ENCODE peak calls at places on chromosomes 4 and X, in five cellular contexts. One of them, this sample, is unnamed.

GRCh38 chr4:6957148-6957520 is 47.5 kb downstream of the TBC1D14 start:
- DNase-seq in transverse colon: no peak
- DNase-seq in choroid plexus epithelial cell: peak
- DNase-seq in brain microvascular endothelial cell: no peak
- DNase-seq in endodermal cell: no peak
- DNase-seq in this sample: no peak

GRCh38 chrX:123153846-123154335 is 30.2 kb upstream of the GRIA3 start:
- DNase-seq in choroid plexus epithelial cell: no peak
- DNase-seq in brain microvascular endothelial cell: no peak
- DNase-seq in transverse colon: no peak
- DNase-seq in endodermal cell: no peak
- DNase-seq in this sample: no peak

GRCh38 chr4:85039526-85039925 is 73.0 kb upstream of the WDFY3 start:
- DNase-seq in brain microvascular endothelial cell: peak
- DNase-seq in choroid plexus epithelial cell: peak
- DNase-seq in transverse colon: no peak
- DNase-seq in endodermal cell: no peak
- DNase-seq in this sample: no peak

GRCh38 chr4:159382875-159383568 is 280.1 kb downstream of the RAPGEF2 start:
- DNase-seq in brain microvascular endothelial cell: no peak
- DNase-seq in endodermal cell: peak
- DNase-seq in transverse colon: no peak
- DNase-seq in choroid plexus epithelial cell: no peak
- DNase-seq in this sample: no peak

GRCh38 chr4:108172780-108173598 is 4.3 kb upstream of the LEF1 start:
- DNase-seq in transverse colon: peak
- DNase-seq in choroid plexus epithelial cell: peak
- DNase-seq in endodermal cell: peak
- DNase-seq in brain microvascular endothelial cell: no peak
- DNase-seq in this sample: peak

GRCh38 chr4:113756005-113756410 is 5.5 kb downstream of the CAMK2D start:
- DNase-seq in endodermal cell: no peak
- DNase-seq in transverse colon: no peak
- DNase-seq in brain microvascular endothelial cell: peak
- DNase-seq in choroid plexus epithelial cell: peak
- DNase-seq in this sample: peak

GRCh38 chrX:13131511-13132137 is 87.2 kb upstream of the FAM9C start:
- DNase-seq in brain microvascular endothelial cell: no peak
- DNase-seq in choroid plexus epithelial cell: peak
- DNase-seq in transverse colon: no peak
- DNase-seq in endodermal cell: no peak
- DNase-seq in this sample: no peak

GRCh38 chr4:140861359-140862181 is 105.4 kb upstream of the TBC1D9 start:
- DNase-seq in brain microvascular endothelial cell: peak
- DNase-seq in endodermal cell: peak
- DNase-seq in choroid plexus epithelial cell: peak
- DNase-seq in transverse colon: peak
- DNase-seq in this sample: peak

GRCh38 chrX:10190367-10190766 is 33.6 kb downstream of the CLCN4 start:
- DNase-seq in brain microvascular endothelial cell: peak
- DNase-seq in choroid plexus epithelial cell: peak
- DNase-seq in transverse colon: peak
- DNase-seq in endodermal cell: no peak
- DNase-seq in this sample: peak

GRCh38 chr4:41174444-41174843 is 39.9 kb downstream of the APBB2 start:
- DNase-seq in transverse colon: no peak
- DNase-seq in choroid plexus epithelial cell: peak
- DNase-seq in endodermal cell: no peak
- DNase-seq in brain microvascular endothelial cell: no peak
- DNase-seq in this sample: no peak

GRCh38 chr4:24070117-24070516 is 180.3 kb upstream of the PPARGC1A start:
- DNase-seq in endodermal cell: no peak
- DNase-seq in brain microvascular endothelial cell: peak
- DNase-seq in transverse colon: no peak
- DNase-seq in choroid plexus epithelial cell: peak
- DNase-seq in this sample: peak

GRCh38 chr4:140372607-140373327 is 679 bp upstream of the SCOC start:
- DNase-seq in transverse colon: peak
- DNase-seq in brain microvascular endothelial cell: peak
- DNase-seq in choroid plexus epithelial cell: peak
- DNase-seq in endodermal cell: peak
- DNase-seq in this sample: no peak

GRCh38 chr4:169795585-169795984 is 37.8 kb upstream of the HPF1 start:
- DNase-seq in choroid plexus epithelial cell: no peak
- DNase-seq in brain microvascular endothelial cell: no peak
- DNase-seq in transverse colon: no peak
- DNase-seq in endodermal cell: no peak
- DNase-seq in this sample: peak

GRCh38 chr4:128660361-128660964 is 149.0 kb upstream of the JADE1 start:
- DNase-seq in transverse colon: no peak
- DNase-seq in endodermal cell: no peak
- DNase-seq in brain microvascular endothelial cell: no peak
- DNase-seq in choroid plexus epithelial cell: peak
- DNase-seq in this sample: no peak

GRCh38 chr4:173519130-173520101 is 10.6 kb downstream of the HAND2 start:
- DNase-seq in transverse colon: no peak
- DNase-seq in brain microvascular endothelial cell: no peak
- DNase-seq in endodermal cell: no peak
- DNase-seq in choroid plexus epithelial cell: no peak
- DNase-seq in this sample: no peak

GRCh38 chrX:48064261-48064660 is 7.2 kb downstream of the ZNF630 start:
- DNase-seq in brain microvascular endothelial cell: no peak
- DNase-seq in endodermal cell: no peak
- DNase-seq in choroid plexus epithelial cell: no peak
- DNase-seq in transverse colon: no peak
- DNase-seq in this sample: no peak

GRCh38 chrX:139831689-139832456 is 101.0 kb downstream of the ATP11C start:
- DNase-seq in brain microvascular endothelial cell: peak
- DNase-seq in endodermal cell: no peak
- DNase-seq in choroid plexus epithelial cell: peak
- DNase-seq in transverse colon: no peak
- DNase-seq in this sample: peak

GRCh38 chr4:187908079-187908501 is 87.5 kb upstream of the ZFP42 start:
- DNase-seq in transverse colon: no peak
- DNase-seq in brain microvascular endothelial cell: peak
- DNase-seq in endodermal cell: no peak
- DNase-seq in choroid plexus epithelial cell: peak
- DNase-seq in this sample: peak

GRCh38 chr4:172770787-172771186 is 397.8 kb upstream of the GALNT7 start:
- DNase-seq in transverse colon: no peak
- DNase-seq in endodermal cell: no peak
- DNase-seq in brain microvascular endothelial cell: no peak
- DNase-seq in choroid plexus epithelial cell: no peak
- DNase-seq in this sample: no peak

GRCh38 chr4:10015140-10015753 is 6.0 kb downstream of the SLC2A9 start:
- DNase-seq in transverse colon: peak
- DNase-seq in choroid plexus epithelial cell: peak
- DNase-seq in brain microvascular endothelial cell: peak
- DNase-seq in endodermal cell: peak
- DNase-seq in this sample: no peak

GRCh38 chrX:136712631-136713030 is 64.7 kb downstream of the CD40LG start:
- DNase-seq in choroid plexus epithelial cell: peak
- DNase-seq in endodermal cell: no peak
- DNase-seq in brain microvascular endothelial cell: no peak
- DNase-seq in transverse colon: no peak
- DNase-seq in this sample: no peak

DNA sequence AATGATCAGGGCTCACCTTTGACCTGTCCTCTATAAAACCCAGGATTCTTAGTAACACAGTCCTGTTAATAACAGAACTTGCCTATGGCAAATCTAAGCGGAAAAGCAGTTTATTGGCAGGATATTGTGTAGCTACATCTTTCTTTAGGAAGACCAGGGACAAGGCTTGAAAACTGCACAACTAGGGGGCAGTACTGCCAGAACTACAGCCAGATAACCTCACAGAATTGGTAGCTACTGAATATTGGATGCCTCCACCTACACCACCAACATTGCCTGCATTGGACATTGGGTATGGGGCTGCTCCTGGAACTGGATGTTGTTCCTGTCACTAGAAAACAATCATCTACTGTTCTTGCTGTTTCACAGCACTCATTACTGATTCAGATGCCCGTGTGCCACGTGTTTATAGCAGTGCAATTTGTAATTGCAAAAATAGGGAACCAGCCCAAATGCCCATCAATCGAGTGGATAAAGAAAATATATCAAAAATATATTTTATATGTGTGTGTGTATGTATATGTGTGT is 47.4 kb downstream of the REPS2 start:
- DNase-seq in choroid plexus epithelial cell: peak
- DNase-seq in transverse colon: no peak
- DNase-seq in endodermal cell: peak
- DNase-seq in brain microvascular endothelial cell: no peak
- DNase-seq in this sample: no peak
- TF ChIP-seq CTCF in choroid plexus epithelial cell: peak
- TF ChIP-seq CTCF in transverse colon: no peak
- TF ChIP-seq CTCF in endodermal cell: peak
- TF ChIP-seq CTCF in brain microvascular endothelial cell: peak
- TF ChIP-seq CTCF in this sample: no peak

GRCh38 chr4:38076153-38076669 is 116.0 kb downstream of the PTTG2 start:
- DNase-seq in brain microvascular endothelial cell: no peak
- DNase-seq in endodermal cell: no peak
- DNase-seq in choroid plexus epithelial cell: no peak
- DNase-seq in transverse colon: no peak
- DNase-seq in this sample: no peak

GRCh38 chr4:38077791-38078489 is 117.7 kb downstream of the PTTG2 start:
- DNase-seq in choroid plexus epithelial cell: no peak
- DNase-seq in brain microvascular endothelial cell: no peak
- DNase-seq in endodermal cell: no peak
- DNase-seq in transverse colon: no peak
- DNase-seq in this sample: no peak

GRCh38 chr4:38080575-38080974 is 120.4 kb downstream of the PTTG2 start:
- DNase-seq in brain microvascular endothelial cell: no peak
- DNase-seq in choroid plexus epithelial cell: no peak
- DNase-seq in transverse colon: no peak
- DNase-seq in endodermal cell: no peak
- DNase-seq in this sample: no peak

GRCh38 chr4:38080061-38080531 is 119.9 kb downstream of the PTTG2 start:
- DNase-seq in endodermal cell: no peak
- DNase-seq in choroid plexus epithelial cell: no peak
- DNase-seq in transverse colon: no peak
- DNase-seq in brain microvascular endothelial cell: no peak
- DNase-seq in this sample: no peak

DNA sequence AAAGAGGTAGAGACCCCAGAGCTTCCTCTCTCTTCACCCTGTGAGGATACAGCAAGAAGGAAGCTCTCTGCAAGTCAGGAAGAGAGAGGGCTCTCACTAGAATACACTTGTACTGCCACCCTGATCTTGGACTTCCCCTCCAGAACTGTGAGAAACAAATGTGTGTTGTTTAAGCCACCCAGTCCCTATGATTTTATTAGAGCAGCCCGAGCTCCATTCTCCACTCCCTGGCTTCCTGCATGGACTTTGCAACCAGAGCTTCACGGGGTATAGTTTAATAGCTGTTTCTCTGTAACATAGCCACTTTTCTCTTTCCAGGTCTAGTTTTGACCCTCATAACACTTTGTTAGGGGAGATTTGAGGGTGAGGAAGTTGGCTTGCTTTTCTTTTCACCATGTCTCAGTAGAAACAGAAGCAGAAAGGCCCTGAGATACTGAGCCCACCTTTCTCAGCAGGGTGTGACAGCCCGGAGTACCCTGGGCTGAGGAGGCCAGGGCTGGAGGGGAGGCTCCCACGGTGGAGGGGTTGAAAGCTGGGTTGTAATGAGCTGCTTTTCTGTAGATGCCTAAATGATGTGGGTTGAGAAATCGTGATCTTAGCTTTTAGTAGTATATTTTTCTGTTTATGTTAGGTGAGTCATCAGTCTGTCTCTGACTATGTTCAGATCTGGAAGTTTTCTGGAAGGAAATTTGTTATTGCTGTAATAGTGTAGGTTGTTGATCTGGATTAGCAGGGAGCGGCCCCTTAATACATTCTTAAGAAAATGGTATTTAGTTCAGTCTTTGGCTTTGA is 118.6 kb downstream of the PTTG2 start:
- DNase-seq in endodermal cell: no peak
- DNase-seq in transverse colon: peak
- DNase-seq in choroid plexus epithelial cell: peak
- DNase-seq in brain microvascular endothelial cell: peak
- DNase-seq in this sample: peak
- H3K4me3 ChIP-seq in endodermal cell: no peak
- H3K4me3 ChIP-seq in transverse colon: no peak
- H3K4me3 ChIP-seq in choroid plexus epithelial cell: no peak
- H3K4me3 ChIP-seq in brain microvascular endothelial cell: no peak
- H3K4me3 ChIP-seq in this sample: no peak

DNA sequence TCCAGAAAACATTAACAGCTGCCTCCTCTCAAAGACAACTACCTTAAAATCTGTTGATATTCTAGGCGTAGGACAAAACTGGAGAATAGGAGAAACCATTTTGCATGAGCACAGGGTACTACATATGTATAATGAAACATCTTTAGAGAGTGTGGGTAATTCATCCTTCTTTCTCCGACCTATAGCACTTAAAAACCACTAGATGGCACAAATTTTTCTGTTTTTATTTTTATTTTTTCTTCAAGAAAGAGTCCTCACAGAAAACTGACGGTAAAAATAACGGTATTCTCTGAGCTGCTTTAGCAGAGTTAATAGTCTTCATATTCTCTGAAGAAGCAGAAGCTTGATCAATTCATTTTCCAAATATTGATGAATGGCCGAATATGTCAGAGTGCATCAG is 14.6 kb downstream of the SMIM31 start:
- DNase-seq in choroid plexus epithelial cell: peak
- DNase-seq in brain microvascular endothelial cell: no peak
- DNase-seq in transverse colon: no peak
- DNase-seq in endodermal cell: no peak
- DNase-seq in this sample: no peak
- TF ChIP-seq CTCF in choroid plexus epithelial cell: peak
- TF ChIP-seq CTCF in brain microvascular endothelial cell: peak
- TF ChIP-seq CTCF in transverse colon: no peak
- TF ChIP-seq CTCF in endodermal cell: peak
- TF ChIP-seq CTCF in this sample: peak

DNA sequence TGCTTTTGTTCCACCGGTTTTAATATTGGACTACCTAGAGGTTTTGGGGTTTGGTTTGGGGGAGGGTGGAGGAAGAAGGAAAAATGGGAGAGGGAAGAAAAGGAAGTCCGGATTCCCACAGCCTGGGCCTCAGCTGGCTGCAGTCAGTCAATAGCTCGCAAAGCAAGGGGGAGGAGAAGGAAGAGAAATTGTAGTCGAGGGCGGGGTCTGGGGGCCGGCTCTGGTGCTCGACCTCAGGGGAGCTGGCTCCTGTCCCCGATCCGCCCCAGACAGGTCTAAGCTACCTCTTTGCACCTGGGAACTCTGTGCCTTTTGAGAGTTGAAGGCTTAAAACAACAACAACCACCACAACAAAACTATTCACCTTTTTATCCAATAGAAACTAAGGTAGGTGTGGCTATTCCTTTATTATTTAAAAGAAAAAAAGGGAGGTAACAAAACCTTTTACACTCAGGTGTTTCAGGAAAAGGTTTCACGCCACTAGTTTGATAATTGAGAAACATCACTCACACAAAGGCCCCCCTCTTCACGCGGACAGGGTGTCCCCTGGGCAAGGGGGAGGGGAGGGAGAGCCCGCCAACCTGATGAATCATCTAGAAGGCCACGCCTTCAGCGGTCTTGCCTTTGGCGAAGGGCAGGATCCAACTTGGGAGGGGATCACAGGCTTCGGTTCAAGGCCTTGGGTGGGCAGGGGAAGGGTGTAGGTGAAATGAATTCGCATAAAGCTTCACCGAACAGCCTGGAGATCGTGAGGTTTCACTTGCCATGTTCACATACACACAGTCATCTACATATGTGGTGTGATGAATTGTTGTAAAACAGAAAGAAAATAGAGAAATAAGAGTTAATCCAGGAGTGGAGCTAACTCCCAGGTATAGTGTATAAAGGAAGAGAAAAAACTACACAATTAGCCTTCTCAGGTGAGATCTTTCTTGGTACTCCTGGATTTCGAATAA is 1.7 kb upstream of the LNX1 start:
- DNase-seq in endodermal cell: peak
- DNase-seq in transverse colon: peak
- DNase-seq in brain microvascular endothelial cell: no peak
- DNase-seq in choroid plexus epithelial cell: peak
- DNase-seq in this sample: no peak
- H3K4me3 ChIP-seq in endodermal cell: peak
- H3K4me3 ChIP-seq in transverse colon: peak
- H3K4me3 ChIP-seq in brain microvascular endothelial cell: peak
- H3K4me3 ChIP-seq in choroid plexus epithelial cell: peak
- H3K4me3 ChIP-seq in this sample: peak